ENCODE peak calls at places on chromosomes 4 and X, in eight cellular contexts. M is cardiac muscle cell, C is psoas muscle, Q is AG09309, J is fibroblast of mammary gland, Z is sigmoid colon, N is mammary epithelial cell, L is A549. T is an unnamed sample.

GRCh38 chr4:137608085-137608484 is 75.8 kb upstream of the PCDH18 start:
- DNase-seq in Q (no peak), Z (peak; percentile 70), L (no peak), C (peak; percentile 18), J (no peak), N (no peak), M (no peak), T (no peak)

GRCh38 chr4:118177121-118177520 is 142.8 kb downstream of the NDST3 start:
- DNase-seq in J (peak; percentile 35), L (no peak), Q (no peak), C (no peak), N (no peak), M (no peak), Z (no peak), T (no peak)

GRCh38 chr4:153222790-153223417 is 18.7 kb downstream of the TRIM2 start:
- DNase-seq in N (peak; percentile 41), J (peak; percentile 31), Q (no peak), L (no peak), Z (peak; percentile 78), C (peak; percentile 68), M (peak; percentile 72), T (no peak)

GRCh38 chr4:185847352-185848078 is 35.5 kb upstream of the SORBS2 start:
- DNase-seq in N (peak; percentile 73), J (peak; percentile 86), C (no peak), Z (no peak), L (peak; percentile 77), Q (peak; percentile 47), M (peak; percentile 72), T (no peak)

GRCh38 chrX:25020391-25021131 is 4.8 kb upstream of the ARX start:
- DNase-seq in N (no peak), Z (no peak), M (peak; percentile 72), L (no peak), C (no peak), Q (no peak), J (no peak), T (no peak)

GRCh38 chr4:100299019-100299418 is 108.8 kb upstream of the DDIT4L start:
- DNase-seq in Z (no peak), Q (peak; percentile 95), J (peak; percentile 100), L (peak; percentile 24), M (no peak), C (no peak), N (peak; percentile 54), T (no peak)

GRCh38 chrX:47143894-47144625 is 442 bp downstream of the NDUFB11 start:
- DNase-seq in J (peak; percentile 33), Q (no peak), N (no peak), Z (peak; percentile 70), L (no peak), M (peak; percentile 23), C (peak; percentile 42), T (no peak)

GRCh38 chr4:158327525-158327924 is 117.2 kb downstream of the TMEM144 start:
- DNase-seq in N (peak; percentile 30), L (no peak), Q (no peak), J (no peak), C (no peak), Z (no peak), M (peak; percentile 53), T (peak; percentile 49)

GRCh38 chr4:7161721-7162214 is 30.6 kb upstream of the SORCS2 start:
- DNase-seq in C (no peak), Z (peak; percentile 41), J (peak; percentile 36), N (no peak), M (no peak), Q (peak; percentile 13), L (no peak), T (no peak)

GRCh38 chr4:40648141-40648540 is 18.5 kb upstream of the RBM47 start:
- DNase-seq in N (no peak), Q (no peak), L (no peak), J (peak; percentile 8), Z (no peak), M (no peak), C (no peak), T (no peak)

GRCh38 chrX:1894656-1895055 is 279.8 kb downstream of the ASMT start:
- DNase-seq in N (no peak), Q (no peak), C (no peak), M (no peak), Z (no peak), J (no peak), L (no peak), T (no peak)

GRCh38 chr4:138192113-138192512 is 50.0 kb downstream of the SLC7A11 start:
- DNase-seq in Z (no peak), C (no peak), J (peak; percentile 50), Q (no peak), L (peak; percentile 55), N (peak; percentile 34), M (no peak), T (no peak)

GRCh38 chrX:19625612-19626011 is 110.3 kb upstream of the MAP3K15 start:
- DNase-seq in J (peak; percentile 9), C (no peak), N (peak; percentile 76), M (no peak), L (peak; percentile 32), Q (no peak), Z (no peak), T (no peak)

GRCh38 chrX:68833855-68834331 is 5.1 kb downstream of the EFNB1 start:
- DNase-seq in Z (peak; percentile 34), Q (no peak), N (peak; percentile 71), J (no peak), L (no peak), C (no peak), M (no peak), T (no peak)

GRCh38 chr4:48133668-48134444 is at the start of gene TXK:
- DNase-seq in Q (no peak), C (no peak), L (no peak), Z (no peak), J (peak; percentile 23), N (no peak), M (no peak), T (no peak)

GRCh38 chr4:80532674-80533333 is 197.3 kb downstream of the CFAP299 start:
- DNase-seq in Q (no peak), J (no peak), M (no peak), Z (no peak), N (no peak), L (no peak), C (no peak), T (no peak)

GRCh38 chr4:108762559-108763225 is at the start of gene ETNPPL:
- DNase-seq in Q (no peak), L (peak; percentile 2), J (no peak), N (peak; percentile 14), C (peak; percentile 26), Z (peak; percentile 62), M (peak; percentile 76), T (no peak)

GRCh38 chr4:151730003-151730559 is 30.7 kb downstream of the GATB start:
- DNase-seq in Q (no peak), C (no peak), Z (no peak), L (peak; percentile 27), J (peak; percentile 77), N (peak; percentile 96), M (no peak), T (no peak)

GRCh38 chr4:14667624-14668295 is 334.5 kb upstream of the CPEB2 start:
- DNase-seq in Q (no peak), M (no peak), L (peak; percentile 35), Z (no peak), N (peak; percentile 51), C (no peak), J (no peak), T (no peak)

GRCh38 chr4:109861271-109861670 is 13.4 kb downstream of the LRIT3 start:
- DNase-seq in M (no peak), J (no peak), Q (no peak), C (no peak), N (no peak), L (no peak), Z (no peak), T (no peak)

GRCh38 chr4:109870061-109870460 is 22.2 kb downstream of the LRIT3 start:
- DNase-seq in L (no peak), Q (no peak), Z (no peak), N (no peak), J (no peak), C (no peak), M (no peak), T (no peak)

GRCh38 chr4:109861941-109862340 is 14.0 kb downstream of the LRIT3 start:
- DNase-seq in N (no peak), C (no peak), M (no peak), L (no peak), J (no peak), Q (no peak), Z (no peak), T (no peak)

DNA sequence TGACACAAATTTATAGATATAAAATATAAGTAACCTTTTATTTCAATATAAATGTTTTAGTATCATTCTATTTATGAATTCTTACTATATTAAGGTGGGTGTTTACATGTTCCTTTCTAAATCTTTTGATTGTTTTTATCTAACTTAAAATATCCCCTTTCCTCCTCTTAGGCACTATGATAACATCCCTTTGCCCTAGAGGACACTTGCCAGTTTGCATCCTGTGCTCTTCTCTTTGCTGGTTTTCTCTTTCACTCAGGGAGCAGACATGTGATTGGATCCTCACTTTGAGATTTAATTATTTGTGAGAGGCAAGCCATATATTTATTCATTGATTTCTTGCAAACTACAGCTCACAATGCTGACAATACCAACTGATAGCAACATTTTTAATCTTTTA is 16.2 kb downstream of the LRIT3 start:
- DNase-seq in L (no peak), N (no peak), Q (no peak), J (no peak), M (no peak), Z (no peak), C (no peak), T (no peak)
- TF ChIP-seq CTCF in L (no peak), N (peak; percentile 2), Q (no peak), J (no peak), M (no peak), Z (no peak), C (no peak), T (no peak)

DNA sequence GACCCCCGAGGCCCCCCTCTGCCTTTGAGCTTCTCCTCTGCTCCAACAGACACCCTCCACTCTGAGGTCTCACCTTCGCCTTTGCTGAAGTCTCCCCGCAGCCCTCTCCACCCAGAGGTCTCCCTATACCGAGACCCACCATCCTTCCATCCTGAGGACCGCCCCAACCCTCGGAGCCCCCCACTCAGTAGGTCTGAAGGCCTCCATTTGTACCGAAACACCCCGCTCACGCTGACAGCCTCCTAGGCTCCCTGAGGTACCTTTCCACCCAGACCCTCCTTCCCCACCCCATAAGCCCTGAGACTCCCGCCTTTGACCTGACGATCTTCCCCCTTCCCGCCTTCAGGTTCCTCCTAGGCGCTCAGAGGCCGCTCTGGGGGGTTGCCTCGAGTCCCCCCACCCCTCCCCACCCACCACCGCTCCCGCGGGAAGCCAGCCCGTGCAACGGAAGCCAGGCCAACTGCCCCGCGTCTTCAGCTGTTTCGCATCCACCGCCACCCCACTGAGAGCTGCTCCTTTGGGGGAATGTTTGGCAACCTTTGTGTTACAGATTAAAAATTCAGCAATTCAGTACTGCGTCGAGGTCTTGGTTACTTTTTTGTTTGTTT is 5.0 kb downstream of the SOD3 start:
- DNase-seq in Q (no peak), Z (no peak), J (peak; percentile 15), N (no peak), C (no peak), M (no peak), L (no peak), T (no peak)
- H3K4me3 ChIP-seq in Q (no peak overlapping the region), Z (peak overlapping the region; percentile 39), J (no peak overlapping the region), N (no peak overlapping the region), C (peak overlapping the region; percentile 48), M (no peak overlapping the region), L (no peak overlapping the region), T (no peak overlapping the region)

GRCh38 chrX:13764765-13765164 is 30.2 kb downstream of the OFD1 start:
- DNase-seq in C (no peak), Q (no peak), M (peak; percentile 51), J (peak; percentile 36), N (no peak), Z (no peak), L (peak; percentile 4), T (no peak)
- TF ChIP-seq CTCF in C (peak; percentile 15), Q (no peak), M (peak; percentile 27), J (peak; percentile 3), N (peak; percentile 5), Z (no peak), L (no peak), T (peak; percentile 52)

GRCh38 chrX:123764967-123765871 is 32.4 kb upstream of the THOC2 start:
- DNase-seq in Z (peak; percentile 94), N (peak; percentile 81), M (peak; percentile 82), J (peak; percentile 80), C (peak; percentile 86), Q (no peak), L (peak; percentile 91), T (peak; percentile 66)
- H3K4me3 ChIP-seq in Z (peak overlapping the region; percentile 35), N (peak overlapping the region; percentile 40), M (peak overlapping the region; percentile 28), J (peak overlapping the region; percentile 43), C (peak overlapping the region; percentile 56), Q (peak overlapping the region; percentile 18), L (peak overlapping the region; percentile 46), T (peak overlapping the region; percentile 38)

T was measured in LNCaP clone FGC.